ENCODE peak calls at places on chromosomes 7 and 10, in ten cellular contexts. L is AG04450; F is naive B cell; E is activated naive CD4-positive, alpha-beta T cell treated with anti-CD3 and anti-CD28 coated beads, Interleukin-2, amount 10 ng/mL, durations not matched to agents 7 days and 5 days; Z is hepatic stellate cell; P is NCI-H2171 treated with DMSO at 0.1 percent for 48 hours; J is HuH-7; O is activated CD4-positive, alpha-beta T cell treated with anti-CD3 and anti-CD28 coated beads for 36 hours; M is C1 segment of cervical spinal cord; N is HS-5. T is an unnamed sample.

GRCh38 chr10:47261121-47261520 is 38.9 kb upstream of the GDF10 start:
- DNase-seq in L (no peak), F (peak), E (peak), Z (no peak), P (no peak), J (no peak), O (peak), M (no peak), N (no peak), T (peak)

GRCh38 chr7:96998765-96999164 is 6.6 kb upstream of the DLX6 start:
- DNase-seq in L (no peak), F (no peak), E (no peak), Z (no peak), P (no peak), J (no peak), O (no peak), M (no peak), N (no peak), T (no peak)

GRCh38 chr10:28592953-28593352 is 60.0 kb downstream of the WAC start:
- DNase-seq in L (peak), F (no peak), E (no peak), Z (peak), P (no peak), J (no peak), O (no peak), M (no peak), N (peak), T (no peak)

GRCh38 chr7:140899883-140900282 is 24.8 kb downstream of the BRAF start:
- DNase-seq in L (no peak), F (no peak), E (no peak), Z (no peak), P (peak), J (peak), O (no peak), M (no peak), N (no peak), T (no peak)

GRCh38 chr7:90720970-90721768 is 125.0 kb downstream of the CDK14 start:
- DNase-seq in L (no peak), F (no peak), E (no peak), Z (peak), P (no peak), J (peak), O (no peak), M (no peak), N (no peak), T (no peak)

GRCh38 chr10:128095753-128096469 is 30.3 kb downstream of the MKI67 start:
- DNase-seq in L (no peak), F (no peak), E (no peak), Z (no peak), P (no peak), J (no peak), O (peak), M (no peak), N (no peak), T (peak)

GRCh38 chr7:107528461-107528860 is 35.3 kb downstream of the COG5 start:
- DNase-seq in L (peak), F (no peak), E (no peak), Z (peak), P (no peak), J (no peak), O (no peak), M (no peak), N (no peak), T (no peak)

GRCh38 chr7:21106296-21106732 is 319.6 kb upstream of the SP8 start:
- DNase-seq in L (no peak), F (no peak), E (no peak), Z (no peak), P (no peak), J (no peak), O (peak), M (no peak), N (peak), T (no peak)

GRCh38 chr7:12222889-12223579 is 11.9 kb downstream of the TMEM106B start:
- DNase-seq in L (no peak), F (peak), E (no peak), Z (no peak), P (no peak), J (no peak), O (no peak), M (no peak), N (no peak), T (no peak)

GRCh38 chr7:36570508-36571219 is 153.6 kb downstream of the AOAH start:
- DNase-seq in L (no peak), F (no peak), E (no peak), Z (no peak), P (no peak), J (no peak), O (no peak), M (no peak), N (no peak), T (no peak)

GRCh38 chr7:93515144-93515543 is 59.4 kb downstream of the CALCR start:
- DNase-seq in L (no peak), F (no peak), E (no peak), Z (no peak), P (no peak), J (no peak), O (no peak), M (no peak), N (no peak), T (no peak)

GRCh38 chr7:4888161-4888560 is 4.6 kb upstream of the RADIL start:
- DNase-seq in L (no peak), F (no peak), E (no peak), Z (no peak), P (no peak), J (no peak), O (no peak), M (no peak), N (no peak), T (no peak)